ENCODE peak calls at places on chromosomes 12 and 14, in ten cellular contexts. Q, P, H, L, K, C, W, J, O and S are unnamed samples.

GRCh38 chr14:64095620-64096019 is 198.6 kb downstream of the ESR2 start:
- DNase-seq in W (no peak), K (no peak), L (peak), P (no peak), O (no peak), H (no peak), C (no peak), Q (no peak), J (no peak), S (no peak)

GRCh38 chr12:104458645-104459555 is 2.2 kb downstream of the CHST11 start:
- DNase-seq in J (no peak), C (no peak), W (no peak), H (no peak), O (no peak), L (peak), Q (no peak), K (no peak), P (no peak), S (no peak)

GRCh38 chr12:50765325-50765911 is 1.5 kb downstream of the ATF1 start:
- DNase-seq in H (peak), P (peak), K (peak), L (peak), J (peak), Q (no peak), C (no peak), O (peak), W (no peak), S (peak)

GRCh38 chr12:59929091-59929490 is 333.3 kb downstream of the SLC16A7 start:
- DNase-seq in P (peak), C (no peak), Q (no peak), O (no peak), L (peak), H (no peak), K (no peak), J (no peak), W (no peak), S (no peak)

GRCh38 chr14:89466939-89467338 is 49.9 kb upstream of the FOXN3 start:
- DNase-seq in Q (no peak), C (no peak), L (no peak), P (no peak), J (no peak), H (no peak), K (no peak), W (no peak), O (peak), S (no peak)

GRCh38 chr12:53676715-53677611 is 1.1 kb upstream of the ATP5MC2 start:
- DNase-seq in J (peak), W (no peak), P (no peak), Q (peak), K (no peak), C (peak), L (peak), H (no peak), O (no peak), S (peak)

GRCh38 chr12:10094648-10095047 is 4.1 kb downstream of the CLEC1A start:
- DNase-seq in C (no peak), J (no peak), P (no peak), Q (no peak), L (no peak), K (no peak), O (no peak), H (no peak), W (no peak), S (no peak)

GRCh38 chr14:53620325-53620716 is 336.3 kb downstream of the BMP4 start:
- DNase-seq in L (no peak), J (no peak), Q (no peak), K (no peak), P (no peak), W (no peak), O (no peak), H (no peak), C (no peak), S (peak)

GRCh38 chr12:65511134-65511912 is 232.8 kb downstream of the MSRB3 start:
- DNase-seq in P (no peak), L (no peak), J (no peak), H (no peak), Q (no peak), W (no peak), O (no peak), C (no peak), K (no peak), S (no peak)

GRCh38 chr12:68200854-68201253 is 24.8 kb downstream of the IL26 start:
- DNase-seq in J (no peak), O (no peak), P (no peak), H (no peak), K (peak), L (no peak), C (no peak), Q (no peak), W (no peak), S (no peak)